ENCODE peak calls at places on chromosomes 13 and 19, in eight cellular contexts. One of them, this sample, is unnamed.

GRCh38 chr13:32261567-32261966 is 53.6 kb downstream of the ZAR1L start:
- DNase-seq in cardiac muscle cell: peak
- DNase-seq in AG10803: peak
- DNase-seq in astrocyte of the cerebellum: peak
- DNase-seq in OCI-LY7: no peak
- DNase-seq in MM.1S: no peak
- DNase-seq in uterus: peak
- DNase-seq in CD8-positive, alpha-beta T cell: no peak
- DNase-seq in this sample: peak

GRCh38 chr13:111233080-111233479 is 87.4 kb upstream of the TEX29 start:
- DNase-seq in cardiac muscle cell: no peak
- DNase-seq in AG10803: no peak
- DNase-seq in astrocyte of the cerebellum: no peak
- DNase-seq in OCI-LY7: no peak
- DNase-seq in MM.1S: no peak
- DNase-seq in uterus: no peak
- DNase-seq in CD8-positive, alpha-beta T cell: no peak
- DNase-seq in this sample: no peak

GRCh38 chr19:10888421-10888866 is 17.1 kb downstream of the CARM1 start:
- DNase-seq in cardiac muscle cell: peak
- DNase-seq in AG10803: no peak
- DNase-seq in astrocyte of the cerebellum: no peak
- DNase-seq in OCI-LY7: peak
- DNase-seq in MM.1S: no peak
- DNase-seq in uterus: no peak
- DNase-seq in CD8-positive, alpha-beta T cell: no peak
- DNase-seq in this sample: no peak

GRCh38 chr13:73717632-73718031 is 416.6 kb downstream of the KLF12 start:
- DNase-seq in cardiac muscle cell: no peak
- DNase-seq in AG10803: no peak
- DNase-seq in astrocyte of the cerebellum: peak
- DNase-seq in OCI-LY7: no peak
- DNase-seq in MM.1S: no peak
- DNase-seq in uterus: no peak
- DNase-seq in CD8-positive, alpha-beta T cell: no peak
- DNase-seq in this sample: no peak

GRCh38 chr19:17112700-17113099 is 37.1 kb downstream of the MYO9B start:
- DNase-seq in cardiac muscle cell: no peak
- DNase-seq in AG10803: no peak
- DNase-seq in astrocyte of the cerebellum: no peak
- DNase-seq in OCI-LY7: no peak
- DNase-seq in MM.1S: no peak
- DNase-seq in uterus: no peak
- DNase-seq in CD8-positive, alpha-beta T cell: no peak
- DNase-seq in this sample: no peak

GRCh38 chr19:3087769-3088168 is 6.4 kb upstream of the GNA11 start:
- DNase-seq in cardiac muscle cell: no peak
- DNase-seq in AG10803: no peak
- DNase-seq in astrocyte of the cerebellum: no peak
- DNase-seq in OCI-LY7: no peak
- DNase-seq in MM.1S: no peak
- DNase-seq in uterus: no peak
- DNase-seq in CD8-positive, alpha-beta T cell: no peak
- DNase-seq in this sample: no peak

GRCh38 chr13:37173214-37173613 is 67.8 kb upstream of the CSNK1A1L start:
- DNase-seq in cardiac muscle cell: no peak
- DNase-seq in AG10803: peak
- DNase-seq in astrocyte of the cerebellum: peak
- DNase-seq in OCI-LY7: no peak
- DNase-seq in MM.1S: no peak
- DNase-seq in uterus: no peak
- DNase-seq in CD8-positive, alpha-beta T cell: no peak
- DNase-seq in this sample: peak

GRCh38 chr13:31394491-31394890 is 194.7 kb downstream of the B3GLCT start:
- DNase-seq in cardiac muscle cell: no peak
- DNase-seq in AG10803: peak
- DNase-seq in astrocyte of the cerebellum: peak
- DNase-seq in OCI-LY7: no peak
- DNase-seq in MM.1S: peak
- DNase-seq in uterus: no peak
- DNase-seq in CD8-positive, alpha-beta T cell: no peak
- DNase-seq in this sample: peak

GRCh38 chr19:5892772-5893275 is 10.8 kb downstream of the NDUFA11 start:
- DNase-seq in cardiac muscle cell: no peak
- DNase-seq in AG10803: no peak
- DNase-seq in astrocyte of the cerebellum: no peak
- DNase-seq in OCI-LY7: no peak
- DNase-seq in MM.1S: no peak
- DNase-seq in uterus: no peak
- DNase-seq in CD8-positive, alpha-beta T cell: no peak
- DNase-seq in this sample: no peak

GRCh38 chr13:33057019-33057785 is 41.0 kb downstream of the KL start:
- DNase-seq in cardiac muscle cell: no peak
- DNase-seq in AG10803: peak
- DNase-seq in astrocyte of the cerebellum: no peak
- DNase-seq in OCI-LY7: peak
- DNase-seq in MM.1S: no peak
- DNase-seq in uterus: no peak
- DNase-seq in CD8-positive, alpha-beta T cell: no peak
- DNase-seq in this sample: no peak

GRCh38 chr19:17402982-17403855 is 2.2 kb downstream of the BST2 start:
- DNase-seq in cardiac muscle cell: peak
- DNase-seq in AG10803: no peak
- DNase-seq in astrocyte of the cerebellum: no peak
- DNase-seq in OCI-LY7: peak
- DNase-seq in MM.1S: no peak
- DNase-seq in uterus: no peak
- DNase-seq in CD8-positive, alpha-beta T cell: no peak
- DNase-seq in this sample: no peak

GRCh38 chr13:104310861-104311260 is 1244.6 kb upstream of the SLC10A2 start:
- DNase-seq in cardiac muscle cell: no peak
- DNase-seq in AG10803: no peak
- DNase-seq in astrocyte of the cerebellum: no peak
- DNase-seq in OCI-LY7: no peak
- DNase-seq in MM.1S: no peak
- DNase-seq in uterus: no peak
- DNase-seq in CD8-positive, alpha-beta T cell: no peak
- DNase-seq in this sample: no peak

GRCh38 chr13:48112896-48113525 is 18.1 kb upstream of the MED4 start:
- DNase-seq in cardiac muscle cell: no peak
- DNase-seq in AG10803: no peak
- DNase-seq in astrocyte of the cerebellum: no peak
- DNase-seq in OCI-LY7: no peak
- DNase-seq in MM.1S: no peak
- DNase-seq in uterus: no peak
- DNase-seq in CD8-positive, alpha-beta T cell: no peak
- DNase-seq in this sample: no peak

GRCh38 chr19:47447470-47448359 is 24.0 kb downstream of the SLC8A2 start:
- DNase-seq in cardiac muscle cell: peak
- DNase-seq in AG10803: no peak
- DNase-seq in astrocyte of the cerebellum: no peak
- DNase-seq in OCI-LY7: peak
- DNase-seq in MM.1S: no peak
- DNase-seq in uterus: no peak
- DNase-seq in CD8-positive, alpha-beta T cell: no peak
- DNase-seq in this sample: no peak

GRCh38 chr19:4066682-4067395 is at the start of gene ZBTB7A:
- DNase-seq in cardiac muscle cell: peak
- DNase-seq in AG10803: peak
- DNase-seq in astrocyte of the cerebellum: no peak
- DNase-seq in OCI-LY7: peak
- DNase-seq in MM.1S: peak
- DNase-seq in uterus: peak
- DNase-seq in CD8-positive, alpha-beta T cell: peak
- DNase-seq in this sample: no peak

GRCh38 chr19:44757057-44757734 is 8.7 kb downstream of the BCL3 start:
- DNase-seq in cardiac muscle cell: peak
- DNase-seq in AG10803: peak
- DNase-seq in astrocyte of the cerebellum: no peak
- DNase-seq in OCI-LY7: no peak
- DNase-seq in MM.1S: no peak
- DNase-seq in uterus: peak
- DNase-seq in CD8-positive, alpha-beta T cell: no peak
- DNase-seq in this sample: no peak

GRCh38 chr13:59722580-59722900 is 441.2 kb downstream of the DIAPH3 start:
- DNase-seq in cardiac muscle cell: no peak
- DNase-seq in AG10803: no peak
- DNase-seq in astrocyte of the cerebellum: no peak
- DNase-seq in OCI-LY7: no peak
- DNase-seq in MM.1S: no peak
- DNase-seq in uterus: no peak
- DNase-seq in CD8-positive, alpha-beta T cell: no peak
- DNase-seq in this sample: no peak

GRCh38 chr13:110323172-110323851 is 16.2 kb downstream of the COL4A2 start:
- DNase-seq in cardiac muscle cell: no peak
- DNase-seq in AG10803: peak
- DNase-seq in astrocyte of the cerebellum: peak
- DNase-seq in OCI-LY7: no peak
- DNase-seq in MM.1S: no peak
- DNase-seq in uterus: no peak
- DNase-seq in CD8-positive, alpha-beta T cell: no peak
- DNase-seq in this sample: no peak

GRCh38 chr19:11291415-11291814 is 4.5 kb upstream of the TSPAN16 start:
- DNase-seq in cardiac muscle cell: no peak
- DNase-seq in AG10803: no peak
- DNase-seq in astrocyte of the cerebellum: no peak
- DNase-seq in OCI-LY7: no peak
- DNase-seq in MM.1S: no peak
- DNase-seq in uterus: no peak
- DNase-seq in CD8-positive, alpha-beta T cell: no peak
- DNase-seq in this sample: no peak

GRCh38 chr13:96946709-96947311 is 47.5 kb downstream of the OXGR1 start:
- DNase-seq in cardiac muscle cell: peak
- DNase-seq in AG10803: no peak
- DNase-seq in astrocyte of the cerebellum: no peak
- DNase-seq in OCI-LY7: no peak
- DNase-seq in MM.1S: no peak
- DNase-seq in uterus: no peak
- DNase-seq in CD8-positive, alpha-beta T cell: no peak
- DNase-seq in this sample: no peak

GRCh38 chr13:96948127-96948526 is 46.1 kb downstream of the OXGR1 start:
- DNase-seq in cardiac muscle cell: no peak
- DNase-seq in AG10803: no peak
- DNase-seq in astrocyte of the cerebellum: no peak
- DNase-seq in OCI-LY7: no peak
- DNase-seq in MM.1S: no peak
- DNase-seq in uterus: no peak
- DNase-seq in CD8-positive, alpha-beta T cell: no peak
- DNase-seq in this sample: no peak

GRCh38 chr13:96958286-96958891 is 35.9 kb downstream of the OXGR1 start:
- DNase-seq in cardiac muscle cell: peak
- DNase-seq in AG10803: peak
- DNase-seq in astrocyte of the cerebellum: peak
- DNase-seq in OCI-LY7: peak
- DNase-seq in MM.1S: peak
- DNase-seq in uterus: no peak
- DNase-seq in CD8-positive, alpha-beta T cell: no peak
- DNase-seq in this sample: peak

GRCh38 chr13:96947343-96947910 is 46.8 kb downstream of the OXGR1 start:
- DNase-seq in cardiac muscle cell: no peak
- DNase-seq in AG10803: no peak
- DNase-seq in astrocyte of the cerebellum: no peak
- DNase-seq in OCI-LY7: no peak
- DNase-seq in MM.1S: no peak
- DNase-seq in uterus: no peak
- DNase-seq in CD8-positive, alpha-beta T cell: no peak
- DNase-seq in this sample: no peak

GRCh38 chr13:96952592-96952991 is 41.7 kb downstream of the OXGR1 start:
- DNase-seq in cardiac muscle cell: no peak
- DNase-seq in AG10803: no peak
- DNase-seq in astrocyte of the cerebellum: no peak
- DNase-seq in OCI-LY7: no peak
- DNase-seq in MM.1S: no peak
- DNase-seq in uterus: no peak
- DNase-seq in CD8-positive, alpha-beta T cell: no peak
- DNase-seq in this sample: no peak
- H3K4me3 ChIP-seq in cardiac muscle cell: no peak
- H3K4me3 ChIP-seq in AG10803: no peak
- H3K4me3 ChIP-seq in astrocyte of the cerebellum: no peak
- H3K4me3 ChIP-seq in OCI-LY7: no peak
- H3K4me3 ChIP-seq in MM.1S: no peak
- H3K4me3 ChIP-seq in uterus: no peak
- H3K4me3 ChIP-seq in CD8-positive, alpha-beta T cell: no peak
- H3K4me3 ChIP-seq in this sample: no peak

GRCh38 chr19:32673573-32673972 is 1.4 kb downstream of the ANKRD27 start:
- DNase-seq in cardiac muscle cell: no peak
- DNase-seq in AG10803: no peak
- DNase-seq in astrocyte of the cerebellum: no peak
- DNase-seq in OCI-LY7: no peak
- DNase-seq in MM.1S: no peak
- DNase-seq in uterus: no peak
- DNase-seq in CD8-positive, alpha-beta T cell: no peak
- DNase-seq in this sample: no peak
- TF ChIP-seq CTCF in cardiac muscle cell: no peak
- TF ChIP-seq CTCF in AG10803: no peak
- TF ChIP-seq CTCF in astrocyte of the cerebellum: no peak
- TF ChIP-seq CTCF in OCI-LY7: no peak
- TF ChIP-seq CTCF in MM.1S: no peak
- TF ChIP-seq CTCF in uterus: no peak
- TF ChIP-seq CTCF in CD8-positive, alpha-beta T cell: no peak
- TF ChIP-seq CTCF in this sample: no peak

GRCh38 chr19:29665215-29665825 is at the start of gene PLEKHF1:
- DNase-seq in cardiac muscle cell: peak
- DNase-seq in AG10803: peak
- DNase-seq in astrocyte of the cerebellum: no peak
- DNase-seq in OCI-LY7: peak
- DNase-seq in MM.1S: peak
- DNase-seq in uterus: peak
- DNase-seq in CD8-positive, alpha-beta T cell: peak
- DNase-seq in this sample: no peak

GRCh38 chr19:29662278-29662603 is 3.0 kb upstream of the PLEKHF1 start:
- DNase-seq in cardiac muscle cell: no peak
- DNase-seq in AG10803: no peak
- DNase-seq in astrocyte of the cerebellum: no peak
- DNase-seq in OCI-LY7: no peak
- DNase-seq in MM.1S: no peak
- DNase-seq in uterus: no peak
- DNase-seq in CD8-positive, alpha-beta T cell: no peak
- DNase-seq in this sample: no peak

GRCh38 chr19:29662604-29663404 is 2.5 kb upstream of the PLEKHF1 start:
- DNase-seq in cardiac muscle cell: peak
- DNase-seq in AG10803: peak
- DNase-seq in astrocyte of the cerebellum: peak
- DNase-seq in OCI-LY7: no peak
- DNase-seq in MM.1S: no peak
- DNase-seq in uterus: peak
- DNase-seq in CD8-positive, alpha-beta T cell: no peak
- DNase-seq in this sample: no peak

GRCh38 chr19:29664753-29665214 is 477 bp upstream of the PLEKHF1 start:
- DNase-seq in cardiac muscle cell: no peak
- DNase-seq in AG10803: no peak
- DNase-seq in astrocyte of the cerebellum: no peak
- DNase-seq in OCI-LY7: no peak
- DNase-seq in MM.1S: no peak
- DNase-seq in uterus: no peak
- DNase-seq in CD8-positive, alpha-beta T cell: no peak
- DNase-seq in this sample: no peak

GRCh38 chr19:29663861-29664752 is 1.2 kb upstream of the PLEKHF1 start:
- DNase-seq in cardiac muscle cell: no peak
- DNase-seq in AG10803: peak
- DNase-seq in astrocyte of the cerebellum: no peak
- DNase-seq in OCI-LY7: no peak
- DNase-seq in MM.1S: no peak
- DNase-seq in uterus: no peak
- DNase-seq in CD8-positive, alpha-beta T cell: no peak
- DNase-seq in this sample: no peak
- H3K4me3 ChIP-seq in cardiac muscle cell: no peak
- H3K4me3 ChIP-seq in AG10803: no peak
- H3K4me3 ChIP-seq in astrocyte of the cerebellum: no peak
- H3K4me3 ChIP-seq in OCI-LY7: peak
- H3K4me3 ChIP-seq in MM.1S: no peak
- H3K4me3 ChIP-seq in uterus: no peak
- H3K4me3 ChIP-seq in CD8-positive, alpha-beta T cell: peak
- H3K4me3 ChIP-seq in this sample: no peak

GRCh38 chr13:26021956-26022355 is 29.9 kb downstream of the SHISA2 start:
- DNase-seq in cardiac muscle cell: no peak
- DNase-seq in AG10803: no peak
- DNase-seq in astrocyte of the cerebellum: no peak
- DNase-seq in OCI-LY7: no peak
- DNase-seq in MM.1S: no peak
- DNase-seq in uterus: no peak
- DNase-seq in CD8-positive, alpha-beta T cell: no peak
- DNase-seq in this sample: no peak
- TF ChIP-seq CTCF in cardiac muscle cell: no peak
- TF ChIP-seq CTCF in AG10803: no peak
- TF ChIP-seq CTCF in astrocyte of the cerebellum: no peak
- TF ChIP-seq CTCF in OCI-LY7: no peak
- TF ChIP-seq CTCF in MM.1S: no peak
- TF ChIP-seq CTCF in uterus: no peak
- TF ChIP-seq CTCF in CD8-positive, alpha-beta T cell: no peak
- TF ChIP-seq CTCF in this sample: no peak

This sample was measured in HFF-Myc.